ENCODE peak calls at places on chromosomes 11 and 22, in eight cellular contexts. R is brain microvascular endothelial cell, Q is mucosa of descending colon, G is lower lobe of right lung, U is esophagus squamous epithelium, H is heart left ventricle, L is right lobe of liver, Z is GM12864. F is an unnamed sample.

GRCh38 chr22:27663812-27664211 is 137.7 kb downstream of the MN1 start:
- DNase-seq in R (no peak), Q (no peak), G (no peak), U (no peak), H (no peak), L (no peak), Z (no peak), F (no peak)

GRCh38 chr22:47810505-47811500 is 1048.4 kb downstream of the TBC1D22A start:
- DNase-seq in R (no peak), Q (no peak), G (no peak), U (no peak), H (no peak), L (no peak), Z (no peak), F (no peak)

GRCh38 chr11:130371004-130371590 is 56.4 kb upstream of the ZBTB44 start:
- DNase-seq in R (no peak), Q (no peak), G (no peak), U (no peak), H (no peak), L (no peak), Z (no peak), F (no peak)

GRCh38 chr22:36160499-36160942 is at the start of gene APOL3:
- DNase-seq in R (peak; percentile 45), Q (peak; percentile 84), G (peak; percentile 77), U (no peak), H (peak; percentile 88), L (peak; percentile 85), Z (peak; percentile 53), F (no peak)

GRCh38 chr11:46808804-46809431 is 37.2 kb downstream of the CKAP5 start:
- DNase-seq in R (peak; percentile 28), Q (no peak), G (no peak), U (no peak), H (no peak), L (no peak), Z (no peak), F (no peak)

GRCh38 chr22:38601221-38601764 is 31.3 kb upstream of the DMC1 start:
- DNase-seq in R (no peak), Q (no peak), G (no peak), U (no peak), H (no peak), L (no peak), Z (no peak), F (no peak)

GRCh38 chr11:107856180-107856980 is 2.2 kb downstream of the SLC35F2 start:
- DNase-seq in R (no peak), Q (no peak), G (no peak), U (no peak), H (no peak), L (no peak), Z (no peak), F (no peak)

GRCh38 chr11:47391077-47391583 is 12.8 kb upstream of the SPI1 start:
- DNase-seq in R (no peak), Q (peak; percentile 70), G (peak; percentile 86), U (no peak), H (no peak), L (no peak), Z (no peak), F (no peak)

GRCh38 chr11:19519912-19520641 is 192.6 kb upstream of the NAV2 start:
- DNase-seq in R (no peak), Q (no peak), G (no peak), U (no peak), H (peak; percentile 34), L (peak; percentile 54), Z (no peak), F (no peak)

GRCh38 chr11:120056301-120057027 is 81.4 kb downstream of the TRIM29 start:
- DNase-seq in R (no peak), Q (no peak), G (no peak), U (no peak), H (no peak), L (no peak), Z (no peak), F (no peak)

GRCh38 chr11:1089738-1090599 is 15.3 kb downstream of the MUC2 start:
- DNase-seq in R (no peak), Q (peak; percentile 44), G (peak; percentile 24), U (no peak), H (peak; percentile 21), L (no peak), Z (no peak), F (no peak)

GRCh38 chr11:114132944-114133394 is 73.5 kb downstream of the ZBTB16 start:
- DNase-seq in R (no peak), Q (peak; percentile 70), G (no peak), U (no peak), H (no peak), L (no peak), Z (no peak), F (peak; percentile 76)

GRCh38 chr11:104106136-104106754 is 57.7 kb downstream of the PDGFD start:
- DNase-seq in R (no peak), Q (no peak), G (no peak), U (no peak), H (no peak), L (no peak), Z (no peak), F (peak; percentile 81)

GRCh38 chr11:30107899-30108298 is 91.1 kb upstream of the KCNA4 start:
- DNase-seq in R (peak; percentile 69), Q (no peak), G (no peak), U (no peak), H (no peak), L (no peak), Z (no peak), F (no peak)

GRCh38 chr11:83836883-83837654 is 550.9 kb upstream of the CCDC90B start:
- DNase-seq in R (peak; percentile 60), Q (no peak), G (no peak), U (no peak), H (peak; percentile 37), L (peak; percentile 61), Z (no peak), F (no peak)

GRCh38 chr22:19772422-19772672 is 11.8 kb downstream of the TBX1 start:
- DNase-seq in R (no peak), Q (no peak), G (no peak), U (no peak), H (no peak), L (no peak), Z (no peak), F (no peak)

GRCh38 chr22:19870153-19871022 is 15.7 kb upstream of the GNB1L start:
- DNase-seq in R (no peak), Q (peak; percentile 50), G (peak; percentile 38), U (no peak), H (peak; percentile 41), L (peak; percentile 46), Z (no peak), F (no peak)

DNA sequence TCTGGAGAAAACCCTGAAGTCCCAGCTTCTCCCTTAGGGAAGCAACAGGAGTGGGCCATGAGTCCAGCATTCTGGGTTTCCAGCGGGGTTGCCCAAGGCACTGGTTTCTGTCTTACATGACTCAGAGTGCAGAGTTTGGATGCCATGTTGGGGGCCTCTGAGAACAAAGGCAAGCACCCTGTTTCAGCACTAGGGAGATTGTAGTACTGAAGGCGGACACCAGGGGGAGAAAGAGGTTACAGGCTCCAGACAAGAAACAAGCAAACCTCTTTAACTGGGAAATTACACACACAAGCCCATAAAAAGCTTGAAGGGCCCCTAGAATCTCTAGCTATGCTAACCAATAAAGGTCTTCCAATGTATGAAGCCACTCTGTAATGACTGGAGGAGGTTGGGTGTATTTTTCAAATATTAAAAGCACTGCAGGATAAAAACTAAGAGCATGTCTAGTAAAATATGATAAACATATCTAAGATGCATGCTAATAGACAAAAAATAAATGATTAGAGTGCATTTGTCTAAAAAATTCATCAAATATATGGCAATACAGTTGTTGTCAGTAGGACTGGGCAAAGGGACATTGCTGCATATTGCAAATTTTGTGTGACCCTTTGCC is 7.1 kb downstream of the MS4A6E start:
- DNase-seq in R (peak; percentile 78), Q (no peak), G (peak; percentile 49), U (no peak), H (peak; percentile 30), L (peak; percentile 64), Z (no peak), F (no peak)
- TF ChIP-seq CTCF in R (peak; percentile 74), Q (peak; percentile 77), G (peak; percentile 80), U (peak; percentile 50), H (peak; percentile 53), L (peak; percentile 67), Z (peak; percentile 93), F (peak; percentile 72)

GRCh38 chr11:13276852-13277718 is 505 bp upstream of the BMAL1 start:
- DNase-seq in R (peak; percentile 97), Q (peak; percentile 99), G (peak; percentile 98), U (peak; percentile 83), H (peak; percentile 99), L (peak; percentile 99), Z (peak; percentile 88), F (peak; percentile 84)
- H3K4me3 ChIP-seq in R (peak overlapping the region; percentile 82), Q (peak overlapping the region; percentile 90), G (peak overlapping the region; percentile 100), U (peak overlapping the region; percentile 100), H (peak overlapping the region; percentile 97), L (peak overlapping the region; percentile 75), Z (peak overlapping the region; percentile 89), F (peak overlapping the region; percentile 75)

GRCh38 chr11:131737357-131737756 is 366.9 kb downstream of the NTM start:
- DNase-seq in R (no peak), Q (no peak), G (no peak), U (no peak), H (no peak), L (no peak), Z (no peak), F (no peak)
- TF ChIP-seq CTCF in R (peak; percentile 49), Q (no peak), G (no peak), U (no peak), H (no peak), L (no peak), Z (no peak), F (peak; percentile 15)

GRCh38 chr11:60950024-60950423 is 2.0 kb downstream of the SLC15A3 start:
- DNase-seq in R (no peak), Q (no peak), G (no peak), U (no peak), H (no peak), L (no peak), Z (no peak), F (no peak)
- H3K4me3 ChIP-seq in R (no peak overlapping the region), Q (no peak overlapping the region), G (peak overlapping the region; percentile 62), U (peak overlapping the region; percentile 69), H (peak overlapping the region; percentile 58), L (peak overlapping the region; percentile 41), Z (peak overlapping the region; percentile 88), F (no peak overlapping the region)

GRCh38 chr22:40193429-40194421 is 16.0 kb downstream of the TNRC6B start:
- DNase-seq in R (no peak), Q (no peak), G (no peak), U (no peak), H (no peak), L (no peak), Z (no peak), F (no peak)
- TF ChIP-seq CTCF in R (peak; percentile 60), Q (no peak), G (peak; percentile 27), U (no peak), H (peak; percentile 7), L (peak; percentile 7), Z (no peak), F (peak; percentile 42)

DNA sequence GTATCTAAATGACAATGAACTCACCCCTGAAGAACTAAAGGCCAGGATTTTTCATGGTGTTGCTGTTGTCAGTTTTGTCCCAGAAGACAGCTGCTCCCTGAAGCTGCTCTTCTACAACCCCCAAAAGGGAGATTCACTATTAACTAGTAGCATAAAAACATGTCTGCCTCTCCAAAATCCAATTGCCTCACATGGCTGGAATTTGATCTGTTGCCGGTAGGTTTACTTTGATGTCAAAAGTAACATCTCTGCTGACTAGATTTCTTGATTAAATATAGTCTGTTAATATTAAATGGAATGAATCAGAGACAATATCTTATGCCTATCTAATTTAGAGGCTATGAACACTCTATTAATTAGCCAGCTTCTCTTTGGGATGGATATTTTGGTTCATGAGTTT is 425.4 kb downstream of the ETS1 start:
- DNase-seq in R (no peak), Q (no peak), G (no peak), U (no peak), H (no peak), L (peak; percentile 48), Z (no peak), F (no peak)
- H3K4me3 ChIP-seq in R (no peak overlapping the region), Q (no peak overlapping the region), G (no peak overlapping the region), U (no peak overlapping the region), H (no peak overlapping the region), L (no peak overlapping the region), Z (no peak overlapping the region), F (no peak overlapping the region)